ENCODE peak calls at places on chromosome 14, in nine cellular contexts. M, U, H, T, A, G, X, P and W are unnamed samples.

GRCh38 chr14:67556671-67557070 is 23.6 kb downstream of the PLEKHH1 start:
- DNase-seq in A (no peak), P (no peak), X (no peak), H (no peak), U (no peak), G (no peak), M (no peak), T (no peak), W (no peak)

GRCh38 chr14:22653012-22653621 is 9.0 kb upstream of the OR6J1 start:
- DNase-seq in U (peak), P (peak), H (peak), X (peak), G (peak), T (peak), A (peak), M (peak), W (peak)

GRCh38 chr14:56884617-56885016 is 74.3 kb upstream of the OTX2 start:
- DNase-seq in U (no peak), M (peak), T (no peak), P (no peak), H (no peak), A (no peak), G (no peak), X (no peak), W (no peak)

GRCh38 chr14:25953532-25954144 is 644.2 kb downstream of the NOVA1 start:
- DNase-seq in A (peak), T (no peak), G (no peak), P (no peak), U (peak), M (no peak), H (no peak), X (no peak), W (no peak)

GRCh38 chr14:73613046-73613383 is 698 bp downstream of the ACOT6 start:
- DNase-seq in H (no peak), T (no peak), P (no peak), M (no peak), X (no peak), U (no peak), A (no peak), G (no peak), W (peak)

GRCh38 chr14:32458720-32459119 is 129.6 kb downstream of the AKAP6 start:
- DNase-seq in G (no peak), T (no peak), X (no peak), A (no peak), U (no peak), H (no peak), P (no peak), M (no peak), W (no peak)

GRCh38 chr14:93207468-93208308 is 632 bp downstream of the UBR7 start:
- DNase-seq in G (no peak), H (no peak), T (peak), X (peak), A (peak), U (peak), M (peak), P (no peak), W (peak)

GRCh38 chr14:94823556-94824341 is 53.8 kb upstream of the GSC start:
- DNase-seq in M (peak), H (no peak), T (peak), G (peak), X (no peak), P (no peak), A (no peak), U (no peak), W (peak)

GRCh38 chr14:52885230-52885629 is 65.6 kb downstream of the FERMT2 start:
- DNase-seq in M (no peak), P (no peak), G (no peak), A (no peak), H (no peak), U (peak), X (no peak), T (no peak), W (no peak)

GRCh38 chr14:23561259-23561658 is 5.2 kb downstream of the THTPA start:
- DNase-seq in T (no peak), U (no peak), P (no peak), A (no peak), G (no peak), M (no peak), X (no peak), H (no peak), W (no peak)

GRCh38 chr14:38278035-38278434 is 22.1 kb upstream of the CLEC14A start:
- DNase-seq in X (no peak), M (no peak), H (no peak), A (no peak), P (no peak), U (peak), G (no peak), T (no peak), W (no peak)

GRCh38 chr14:52363001-52363704 is 49.0 kb downstream of the PTGER2 start:
- DNase-seq in U (peak), P (no peak), M (no peak), H (no peak), A (no peak), T (no peak), X (no peak), G (no peak), W (no peak)

GRCh38 chr14:63901434-63902085 is 48.8 kb downstream of the SYNE2 start:
- DNase-seq in P (no peak), M (no peak), U (peak), G (no peak), H (peak), A (no peak), T (no peak), X (no peak), W (peak)

GRCh38 chr14:40682131-40682913 is 924.4 kb upstream of the LRFN5 start:
- DNase-seq in P (no peak), T (no peak), A (no peak), M (peak), H (no peak), X (no peak), U (no peak), G (no peak), W (no peak)

GRCh38 chr14:30921788-30922187 is 47.4 kb downstream of the COCH start:
- DNase-seq in M (no peak), P (no peak), H (no peak), G (no peak), X (no peak), T (no peak), A (no peak), U (no peak), W (no peak)

GRCh38 chr14:36556811-36557433 is 25.5 kb downstream of the NKX2-8 start:
- DNase-seq in P (no peak), T (peak), A (no peak), M (peak), X (no peak), U (peak), G (peak), H (no peak), W (peak)

GRCh38 chr14:36905272-36906046 is 243.8 kb downstream of the PAX9 start:
- DNase-seq in A (no peak), X (no peak), T (no peak), M (no peak), G (no peak), P (no peak), H (no peak), U (no peak), W (no peak)

GRCh38 chr14:94696518-94696917 is 73.4 kb downstream of the GSC start:
- DNase-seq in G (no peak), X (no peak), U (no peak), P (no peak), H (no peak), A (no peak), T (no peak), M (no peak), W (no peak)

GRCh38 chr14:95409472-95410307 is 90.0 kb upstream of the CLMN start:
- DNase-seq in T (no peak), M (no peak), H (no peak), P (no peak), U (no peak), G (no peak), A (no peak), X (no peak), W (no peak)

GRCh38 chr14:23174266-23174665 is 9.2 kb downstream of the SLC7A8 start:
- DNase-seq in X (no peak), H (no peak), P (no peak), U (peak), T (no peak), A (no peak), M (no peak), G (no peak), W (peak)

GRCh38 chr14:29222671-29223268 is 456.2 kb downstream of the FOXG1 start:
- DNase-seq in H (no peak), T (no peak), P (no peak), M (peak), X (no peak), A (no peak), U (peak), G (no peak), W (peak)

GRCh38 chr14:93953739-93954515 is 22.4 kb downstream of the ASB2 start:
- DNase-seq in M (no peak), P (no peak), G (no peak), A (no peak), X (no peak), T (no peak), U (no peak), H (no peak), W (peak)

GRCh38 chr14:50417853-50418252 is 21.2 kb upstream of the CDKL1 start:
- DNase-seq in G (no peak), A (no peak), P (no peak), H (no peak), X (no peak), U (peak), T (no peak), M (no peak), W (no peak)

GRCh38 chr14:21902561-21903199 is 229.1 kb upstream of the OR4E1 start:
- DNase-seq in P (no peak), A (no peak), U (no peak), T (no peak), H (no peak), X (no peak), G (no peak), M (no peak), W (no peak)

GRCh38 chr14:88030079-88030478 is 25.1 kb downstream of the GPR65 start:
- DNase-seq in G (no peak), A (no peak), H (no peak), M (no peak), T (no peak), U (no peak), X (no peak), P (no peak), W (no peak)

GRCh38 chr14:96267336-96267735 is 11.3 kb downstream of the BDKRB1 start:
- DNase-seq in A (no peak), M (no peak), U (peak), T (no peak), H (peak), G (no peak), P (no peak), X (no peak), W (no peak)

GRCh38 chr14:58978336-58978735 is 210.1 kb upstream of the DAAM1 start:
- DNase-seq in M (no peak), X (peak), G (no peak), H (peak), U (peak), P (peak), A (no peak), T (no peak), W (no peak)

GRCh38 chr14:96053600-96054381 is 14.6 kb downstream of the C14orf132 start:
- DNase-seq in H (peak), G (no peak), A (no peak), M (no peak), P (no peak), X (no peak), T (no peak), U (peak), W (no peak)

GRCh38 chr14:95531473-95531872 is 3.4 kb upstream of the GLRX5 start:
- DNase-seq in X (no peak), T (no peak), M (no peak), H (no peak), G (no peak), P (no peak), A (no peak), U (peak), W (no peak)

DNA sequence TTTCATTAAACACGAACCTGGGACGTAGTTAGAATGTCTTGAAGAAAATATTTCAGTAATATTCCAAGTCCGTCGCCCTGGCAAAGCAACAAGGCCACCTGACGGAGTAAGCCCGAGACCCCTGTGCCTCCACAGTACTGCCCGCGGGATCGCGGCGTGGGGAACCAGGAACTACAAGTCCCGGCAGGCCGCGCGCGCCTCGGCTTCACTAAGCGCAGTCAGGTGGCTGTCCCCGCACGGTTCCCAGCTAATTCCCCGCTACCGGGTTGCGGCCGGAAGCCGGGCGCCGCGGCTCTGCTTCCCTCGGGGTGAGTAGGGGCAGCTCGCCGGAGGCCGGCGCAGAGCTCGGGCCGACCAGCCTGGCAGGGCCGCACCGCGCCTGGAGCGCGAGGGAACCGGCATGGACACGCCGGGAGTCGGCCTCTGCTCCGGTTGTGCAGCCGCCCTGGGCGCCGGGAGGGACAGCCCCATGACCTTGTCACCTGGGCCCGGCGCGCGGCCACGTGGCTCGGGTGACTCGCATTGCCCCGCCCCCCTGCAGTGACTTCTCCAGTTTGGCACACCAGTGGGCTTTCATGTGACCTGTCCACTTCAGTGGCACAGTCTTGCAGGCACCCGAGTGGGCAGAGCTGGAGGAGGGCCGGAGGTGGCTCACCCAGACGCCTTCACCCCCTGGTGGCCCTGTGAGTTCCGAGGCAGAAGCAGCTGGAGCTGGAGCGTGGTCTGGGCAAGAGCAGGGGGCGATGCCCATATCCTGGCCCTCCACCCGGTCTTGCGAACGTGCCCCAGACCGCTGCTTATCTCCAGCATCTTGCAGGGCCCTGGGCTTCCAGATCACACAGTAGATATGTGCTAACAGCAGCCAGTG is at the start of gene ADCK1:
- DNase-seq in G (peak), X (peak), P (peak), M (peak), T (peak), U (peak), A (peak), H (peak), W (peak)
- TF ChIP-seq CTCF in G (peak), X (peak), P (peak), M (peak), T (no peak), U (peak), A (peak), H (peak), W (peak)

GRCh38 chr14:68896132-68896531 is 83.0 kb downstream of the ACTN1 start:
- DNase-seq in M (peak), X (no peak), H (no peak), U (no peak), A (no peak), T (no peak), P (no peak), G (no peak), W (no peak)
- TF ChIP-seq CTCF in M (peak), X (no peak), H (peak), U (peak), A (no peak), T (peak), P (peak), G (peak), W (peak)

GRCh38 chr14:92135269-92135668 is 13.5 kb downstream of the CPSF2 start:
- DNase-seq in P (no peak), H (no peak), U (peak), G (peak), M (peak), X (no peak), T (peak), A (no peak), W (peak)
- TF ChIP-seq CTCF in P (peak), H (peak), U (peak), G (peak), M (peak), X (peak), T (peak), A (peak), W (peak)

DNA sequence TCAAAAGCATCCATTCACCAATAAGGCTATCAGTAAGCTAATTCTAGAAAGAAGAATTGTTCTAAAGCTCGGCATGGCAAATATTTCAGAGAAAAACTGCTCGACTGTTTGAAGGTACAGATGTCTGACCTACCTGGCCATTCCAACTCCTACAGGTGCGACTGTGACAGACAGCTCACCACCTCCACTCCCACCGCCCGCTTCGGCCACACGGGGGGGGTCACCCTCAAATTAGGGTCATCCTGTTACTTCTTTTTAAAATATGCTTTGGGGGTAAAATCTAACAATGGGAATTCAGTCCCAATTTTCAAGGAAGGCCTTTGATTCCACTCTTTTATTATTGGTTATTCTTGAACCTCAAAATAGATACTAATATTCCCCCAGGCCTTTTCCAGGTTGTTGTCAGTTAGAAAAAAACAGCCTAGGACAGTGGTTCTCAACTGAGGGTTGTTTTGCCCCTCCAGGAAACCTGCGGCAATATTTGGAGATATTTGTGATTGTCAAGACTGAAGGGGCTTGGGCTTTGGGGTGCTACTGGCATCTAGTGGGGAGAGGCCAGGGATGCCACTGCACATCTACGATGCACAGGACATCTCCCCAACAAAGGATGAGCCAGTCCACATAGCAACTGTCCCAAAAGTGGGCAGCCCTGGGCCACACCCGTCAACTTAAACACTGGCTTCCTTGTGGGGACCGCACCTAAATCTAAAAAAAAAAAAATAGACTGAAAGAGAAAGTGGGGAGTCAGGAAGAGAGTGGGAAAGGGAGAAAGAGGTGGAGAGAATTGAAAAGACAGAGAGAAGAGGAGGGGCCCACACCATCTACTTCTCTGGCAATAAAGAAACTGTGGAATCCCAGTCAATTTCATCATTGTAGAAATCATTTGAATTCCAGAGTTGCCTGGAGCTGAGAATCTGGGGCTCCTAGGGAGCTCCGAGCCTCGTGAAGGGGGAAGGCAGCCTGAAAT is 81.0 kb downstream of the BCL11B start:
- DNase-seq in G (no peak), X (no peak), A (no peak), T (no peak), H (no peak), M (peak), P (no peak), U (no peak), W (peak)
- TF ChIP-seq CTCF in G (no peak), X (no peak), A (no peak), T (no peak), H (no peak), M (no peak), P (no peak), U (no peak), W (peak)

GRCh38 chr14:78700236-78700635 is 530.1 kb downstream of the NRXN3 start:
- DNase-seq in X (no peak), U (peak), A (no peak), T (no peak), G (no peak), M (no peak), H (no peak), P (no peak), W (peak)
- TF ChIP-seq CTCF in X (no peak), U (no peak), A (no peak), T (no peak), G (peak), M (no peak), H (no peak), P (no peak), W (no peak)